ENCODE peak calls at places on chromosomes 12 and 14, in six cellular contexts. D, V, B, T, U and C are unnamed samples.

GRCh38 chr12:52043386-52044212 is 7.6 kb upstream of the NR4A1 start:
- DNase-seq in D (no peak), V (no peak), B (no peak), T (no peak), U (peak; percentile 69), C (peak; percentile 58)

GRCh38 chr14:79332504-79333197 is 878.7 kb downstream of the DIO2 start:
- DNase-seq in D (no peak), V (peak; percentile 87), B (no peak), T (no peak), U (no peak), C (no peak)

GRCh38 chr12:120399531-120399930 is 30.6 kb upstream of the MSI1 start:
- DNase-seq in D (no peak), V (peak; percentile 40), B (no peak), T (no peak), U (peak; percentile 59), C (no peak)

GRCh38 chr14:94098359-94098758 is 12.2 kb upstream of the IFI27 start:
- DNase-seq in D (no peak), V (no peak), B (no peak), T (no peak), U (no peak), C (no peak)

GRCh38 chr14:32938719-32939253 is at the start of gene NPAS3:
- DNase-seq in D (peak; percentile 39), V (no peak), B (no peak), T (no peak), U (no peak), C (no peak)

GRCh38 chr12:9756174-9756573 is 4.5 kb downstream of the CD69 start:
- DNase-seq in D (no peak), V (no peak), B (no peak), T (no peak), U (no peak), C (no peak)

GRCh38 chr12:116153983-116154382 is 123.5 kb downstream of the MED13L start:
- DNase-seq in D (no peak), V (no peak), B (no peak), T (no peak), U (no peak), C (no peak)

GRCh38 chr12:4997939-4998338 is 45.7 kb upstream of the KCNA5 start:
- DNase-seq in D (no peak), V (peak; percentile 29), B (no peak), T (no peak), U (peak; percentile 82), C (peak; percentile 60)

GRCh38 chr14:44448816-44449411 is 58.2 kb downstream of the FSCB start:
- DNase-seq in D (no peak), V (no peak), B (no peak), T (no peak), U (no peak), C (no peak)